ENCODE peak calls at places on chromosomes 4 and X, in eight cellular contexts. One of them, this sample, is unnamed.

GRCh38 chr4:77821775-77822174 is 2.6 kb upstream of the CNOT6L start:
- DNase-seq in neural crest cell: no peak
- DNase-seq in hippocampal formation: no peak
- DNase-seq in activated CD4-positive, alpha-beta T cell treated with anti-CD3 and anti-CD28 coated beads for 36 hours: peak
- DNase-seq in NCI-H524: no peak
- DNase-seq in endodermal cell: no peak
- DNase-seq in epithelial cell of esophagus: no peak
- DNase-seq in HL-60: no peak
- DNase-seq in this sample: peak

GRCh38 chr4:185504098-185505047 is 30.9 kb downstream of the PDLIM3 start:
- DNase-seq in neural crest cell: peak
- DNase-seq in hippocampal formation: no peak
- DNase-seq in activated CD4-positive, alpha-beta T cell treated with anti-CD3 and anti-CD28 coated beads for 36 hours: no peak
- DNase-seq in NCI-H524: peak
- DNase-seq in endodermal cell: no peak
- DNase-seq in epithelial cell of esophagus: no peak
- DNase-seq in HL-60: no peak
- DNase-seq in this sample: no peak

GRCh38 chrX:5907202-5907601 is 321.5 kb downstream of the NLGN4X start:
- DNase-seq in neural crest cell: no peak
- DNase-seq in hippocampal formation: no peak
- DNase-seq in activated CD4-positive, alpha-beta T cell treated with anti-CD3 and anti-CD28 coated beads for 36 hours: no peak
- DNase-seq in NCI-H524: no peak
- DNase-seq in endodermal cell: no peak
- DNase-seq in epithelial cell of esophagus: no peak
- DNase-seq in HL-60: no peak
- DNase-seq in this sample: no peak

GRCh38 chrX:94977562-94977961 is 1303.6 kb downstream of the FAM133A start:
- DNase-seq in neural crest cell: no peak
- DNase-seq in hippocampal formation: no peak
- DNase-seq in activated CD4-positive, alpha-beta T cell treated with anti-CD3 and anti-CD28 coated beads for 36 hours: no peak
- DNase-seq in NCI-H524: no peak
- DNase-seq in endodermal cell: no peak
- DNase-seq in epithelial cell of esophagus: no peak
- DNase-seq in HL-60: no peak
- DNase-seq in this sample: no peak

GRCh38 chr4:127632420-127633403 is at the start of gene INTU:
- DNase-seq in neural crest cell: peak
- DNase-seq in hippocampal formation: peak
- DNase-seq in activated CD4-positive, alpha-beta T cell treated with anti-CD3 and anti-CD28 coated beads for 36 hours: peak
- DNase-seq in NCI-H524: peak
- DNase-seq in endodermal cell: peak
- DNase-seq in epithelial cell of esophagus: peak
- DNase-seq in HL-60: peak
- DNase-seq in this sample: no peak

GRCh38 chrX:101164766-101165590 is 54.6 kb upstream of the DRP2 start:
- DNase-seq in neural crest cell: no peak
- DNase-seq in hippocampal formation: no peak
- DNase-seq in activated CD4-positive, alpha-beta T cell treated with anti-CD3 and anti-CD28 coated beads for 36 hours: no peak
- DNase-seq in NCI-H524: no peak
- DNase-seq in endodermal cell: no peak
- DNase-seq in epithelial cell of esophagus: no peak
- DNase-seq in HL-60: no peak
- DNase-seq in this sample: no peak

GRCh38 chr4:8229341-8229975 is 30.4 kb downstream of the SH3TC1 start:
- DNase-seq in neural crest cell: no peak
- DNase-seq in hippocampal formation: no peak
- DNase-seq in activated CD4-positive, alpha-beta T cell treated with anti-CD3 and anti-CD28 coated beads for 36 hours: peak
- DNase-seq in NCI-H524: no peak
- DNase-seq in endodermal cell: no peak
- DNase-seq in epithelial cell of esophagus: no peak
- DNase-seq in HL-60: no peak
- DNase-seq in this sample: peak

GRCh38 chr4:10123227-10124101 is 6.9 kb upstream of the WDR1 start:
- DNase-seq in neural crest cell: peak
- DNase-seq in hippocampal formation: no peak
- DNase-seq in activated CD4-positive, alpha-beta T cell treated with anti-CD3 and anti-CD28 coated beads for 36 hours: peak
- DNase-seq in NCI-H524: peak
- DNase-seq in endodermal cell: peak
- DNase-seq in epithelial cell of esophagus: no peak
- DNase-seq in HL-60: no peak
- DNase-seq in this sample: no peak

GRCh38 chr4:20395160-20395773 is 143.6 kb downstream of the SLIT2 start:
- DNase-seq in neural crest cell: peak
- DNase-seq in hippocampal formation: peak
- DNase-seq in activated CD4-positive, alpha-beta T cell treated with anti-CD3 and anti-CD28 coated beads for 36 hours: peak
- DNase-seq in NCI-H524: peak
- DNase-seq in endodermal cell: peak
- DNase-seq in epithelial cell of esophagus: peak
- DNase-seq in HL-60: no peak
- DNase-seq in this sample: no peak

GRCh38 chr4:11805837-11806236 is 377.1 kb upstream of the HS3ST1 start:
- DNase-seq in neural crest cell: no peak
- DNase-seq in hippocampal formation: peak
- DNase-seq in activated CD4-positive, alpha-beta T cell treated with anti-CD3 and anti-CD28 coated beads for 36 hours: no peak
- DNase-seq in NCI-H524: peak
- DNase-seq in endodermal cell: no peak
- DNase-seq in epithelial cell of esophagus: peak
- DNase-seq in HL-60: peak
- DNase-seq in this sample: no peak

GRCh38 chr4:141388483-141388882 is 167.8 kb downstream of the ZNF330 start:
- DNase-seq in neural crest cell: no peak
- DNase-seq in hippocampal formation: no peak
- DNase-seq in activated CD4-positive, alpha-beta T cell treated with anti-CD3 and anti-CD28 coated beads for 36 hours: no peak
- DNase-seq in NCI-H524: no peak
- DNase-seq in endodermal cell: no peak
- DNase-seq in epithelial cell of esophagus: peak
- DNase-seq in HL-60: no peak
- DNase-seq in this sample: no peak

GRCh38 chr4:126735294-126736132 is 897.2 kb upstream of the INTU start:
- DNase-seq in neural crest cell: no peak
- DNase-seq in hippocampal formation: no peak
- DNase-seq in activated CD4-positive, alpha-beta T cell treated with anti-CD3 and anti-CD28 coated beads for 36 hours: no peak
- DNase-seq in NCI-H524: no peak
- DNase-seq in endodermal cell: peak
- DNase-seq in epithelial cell of esophagus: no peak
- DNase-seq in HL-60: no peak
- DNase-seq in this sample: no peak

GRCh38 chrX:40085086-40085551 is 12.6 kb downstream of the BCOR start:
- DNase-seq in neural crest cell: no peak
- DNase-seq in hippocampal formation: no peak
- DNase-seq in activated CD4-positive, alpha-beta T cell treated with anti-CD3 and anti-CD28 coated beads for 36 hours: no peak
- DNase-seq in NCI-H524: no peak
- DNase-seq in endodermal cell: peak
- DNase-seq in epithelial cell of esophagus: peak
- DNase-seq in HL-60: no peak
- DNase-seq in this sample: no peak

GRCh38 chrX:26788402-26788998 is 572.5 kb downstream of the MAGEB5 start:
- DNase-seq in neural crest cell: no peak
- DNase-seq in hippocampal formation: no peak
- DNase-seq in activated CD4-positive, alpha-beta T cell treated with anti-CD3 and anti-CD28 coated beads for 36 hours: no peak
- DNase-seq in NCI-H524: no peak
- DNase-seq in endodermal cell: no peak
- DNase-seq in epithelial cell of esophagus: peak
- DNase-seq in HL-60: no peak
- DNase-seq in this sample: no peak

GRCh38 chr4:103099691-103100392 is at the start of gene BDH2:
- DNase-seq in neural crest cell: peak
- DNase-seq in hippocampal formation: peak
- DNase-seq in activated CD4-positive, alpha-beta T cell treated with anti-CD3 and anti-CD28 coated beads for 36 hours: peak
- DNase-seq in NCI-H524: peak
- DNase-seq in endodermal cell: peak
- DNase-seq in epithelial cell of esophagus: peak
- DNase-seq in HL-60: peak
- DNase-seq in this sample: peak

GRCh38 chr4:25872851-25873631 is 10.3 kb upstream of the SEL1L3 start:
- DNase-seq in neural crest cell: no peak
- DNase-seq in hippocampal formation: no peak
- DNase-seq in activated CD4-positive, alpha-beta T cell treated with anti-CD3 and anti-CD28 coated beads for 36 hours: no peak
- DNase-seq in NCI-H524: no peak
- DNase-seq in endodermal cell: no peak
- DNase-seq in epithelial cell of esophagus: no peak
- DNase-seq in HL-60: no peak
- DNase-seq in this sample: no peak

GRCh38 chr4:138327334-138327733 is 85.2 kb upstream of the SLC7A11 start:
- DNase-seq in neural crest cell: no peak
- DNase-seq in hippocampal formation: no peak
- DNase-seq in activated CD4-positive, alpha-beta T cell treated with anti-CD3 and anti-CD28 coated beads for 36 hours: no peak
- DNase-seq in NCI-H524: no peak
- DNase-seq in endodermal cell: no peak
- DNase-seq in epithelial cell of esophagus: no peak
- DNase-seq in HL-60: no peak
- DNase-seq in this sample: no peak

GRCh38 chr4:164977243-164978164 is at the start of gene TRIM61:
- DNase-seq in neural crest cell: no peak
- DNase-seq in hippocampal formation: no peak
- DNase-seq in activated CD4-positive, alpha-beta T cell treated with anti-CD3 and anti-CD28 coated beads for 36 hours: peak
- DNase-seq in NCI-H524: no peak
- DNase-seq in endodermal cell: peak
- DNase-seq in epithelial cell of esophagus: peak
- DNase-seq in HL-60: no peak
- DNase-seq in this sample: peak

GRCh38 chr4:42412251-42412650 is 15.0 kb downstream of the SHISA3 start:
- DNase-seq in neural crest cell: no peak
- DNase-seq in hippocampal formation: no peak
- DNase-seq in activated CD4-positive, alpha-beta T cell treated with anti-CD3 and anti-CD28 coated beads for 36 hours: no peak
- DNase-seq in NCI-H524: no peak
- DNase-seq in endodermal cell: no peak
- DNase-seq in epithelial cell of esophagus: peak
- DNase-seq in HL-60: no peak
- DNase-seq in this sample: no peak

GRCh38 chr4:124386163-124386562 is 326.4 kb downstream of the ANKRD50 start:
- DNase-seq in neural crest cell: no peak
- DNase-seq in hippocampal formation: no peak
- DNase-seq in activated CD4-positive, alpha-beta T cell treated with anti-CD3 and anti-CD28 coated beads for 36 hours: no peak
- DNase-seq in NCI-H524: no peak
- DNase-seq in endodermal cell: no peak
- DNase-seq in epithelial cell of esophagus: no peak
- DNase-seq in HL-60: no peak
- DNase-seq in this sample: no peak

GRCh38 chr4:40190465-40190864 is 6.4 kb upstream of the RHOH start:
- DNase-seq in neural crest cell: no peak
- DNase-seq in hippocampal formation: no peak
- DNase-seq in activated CD4-positive, alpha-beta T cell treated with anti-CD3 and anti-CD28 coated beads for 36 hours: no peak
- DNase-seq in NCI-H524: no peak
- DNase-seq in endodermal cell: no peak
- DNase-seq in epithelial cell of esophagus: no peak
- DNase-seq in HL-60: no peak
- DNase-seq in this sample: no peak

GRCh38 chrX:47168495-47169073 is 23.6 kb downstream of the RBM10 start:
- DNase-seq in neural crest cell: no peak
- DNase-seq in hippocampal formation: no peak
- DNase-seq in activated CD4-positive, alpha-beta T cell treated with anti-CD3 and anti-CD28 coated beads for 36 hours: no peak
- DNase-seq in NCI-H524: no peak
- DNase-seq in endodermal cell: no peak
- DNase-seq in epithelial cell of esophagus: no peak
- DNase-seq in HL-60: no peak
- DNase-seq in this sample: no peak

GRCh38 chrX:2751291-2751690 is 549 bp upstream of the XG start:
- DNase-seq in neural crest cell: no peak
- DNase-seq in hippocampal formation: no peak
- DNase-seq in activated CD4-positive, alpha-beta T cell treated with anti-CD3 and anti-CD28 coated beads for 36 hours: no peak
- DNase-seq in NCI-H524: no peak
- DNase-seq in endodermal cell: no peak
- DNase-seq in epithelial cell of esophagus: peak
- DNase-seq in HL-60: no peak
- DNase-seq in this sample: no peak

GRCh38 chr4:108350332-108350731 is 181.6 kb upstream of the LEF1 start:
- DNase-seq in neural crest cell: no peak
- DNase-seq in hippocampal formation: no peak
- DNase-seq in activated CD4-positive, alpha-beta T cell treated with anti-CD3 and anti-CD28 coated beads for 36 hours: no peak
- DNase-seq in NCI-H524: peak
- DNase-seq in endodermal cell: peak
- DNase-seq in epithelial cell of esophagus: no peak
- DNase-seq in HL-60: no peak
- DNase-seq in this sample: no peak

This sample was measured in T-cell.